ENCODE peak calls at places on chromosomes 13 and 19, in eight cellular contexts. X is naive thymus-derived CD8-positive, alpha-beta T cell; U is activated T-helper 1 cell treated with Interleukin-2 at 50 U/mL for 16 hours; A is activated naive CD8-positive, alpha-beta T cell treated with anti-CD3 and anti-CD28 coated beads, Interleukin-2, amount 50 U/mL, for 24 hours; L is M059J; W is fibroblast of gingiva; K is NCI-H2171; C is neural crest cell. P is an unnamed sample.

GRCh38 chr19:42461700-42462324 is 19.1 kb upstream of the CXCL17 start:
- DNase-seq in X (no peak), U (no peak), A (no peak), L (no peak), W (no peak), K (no peak), C (no peak), P (no peak)

GRCh38 chr19:3113100-3114017 is 19.2 kb downstream of the GNA11 start:
- DNase-seq in X (no peak), U (no peak), A (no peak), L (no peak), W (no peak), K (no peak), C (no peak), P (no peak)

GRCh38 chr13:48161530-48162179 is 66.8 kb upstream of the MED4 start:
- DNase-seq in X (no peak), U (no peak), A (no peak), L (no peak), W (no peak), K (no peak), C (no peak), P (no peak)

GRCh38 chr19:12527034-12527836 is 24.0 kb downstream of the ZNF564 start:
- DNase-seq in X (no peak), U (no peak), A (no peak), L (peak), W (peak), K (no peak), C (no peak), P (no peak)

GRCh38 chr13:62629618-62630017 is 1214.0 kb upstream of the PCDH20 start:
- DNase-seq in X (no peak), U (no peak), A (no peak), L (peak), W (no peak), K (no peak), C (no peak), P (no peak)

GRCh38 chr19:55098716-55099556 is 18.5 kb downstream of the PPP1R12C start:
- DNase-seq in X (no peak), U (no peak), A (no peak), L (no peak), W (no peak), K (no peak), C (no peak), P (no peak)

GRCh38 chr19:55319786-55320185 is 5.4 kb downstream of the TMEM150B start:
- DNase-seq in X (no peak), U (no peak), A (no peak), L (peak), W (no peak), K (no peak), C (peak), P (no peak)

GRCh38 chr13:101691326-101691725 is 238.9 kb downstream of the ITGBL1 start:
- DNase-seq in X (no peak), U (no peak), A (no peak), L (no peak), W (no peak), K (no peak), C (no peak), P (no peak)

GRCh38 chr13:48333976-48334375 is 30.4 kb downstream of the RB1 start:
- DNase-seq in X (no peak), U (no peak), A (no peak), L (peak), W (peak), K (no peak), C (no peak), P (no peak)

GRCh38 chr19:834216-834615 is 6.6 kb downstream of the AZU1 start:
- DNase-seq in X (no peak), U (no peak), A (no peak), L (no peak), W (no peak), K (no peak), C (no peak), P (no peak)

GRCh38 chr19:58514564-58515020 is 2.8 kb upstream of the SLC27A5 start:
- DNase-seq in X (no peak), U (no peak), A (no peak), L (no peak), W (no peak), K (no peak), C (no peak), P (no peak)

GRCh38 chr13:43072394-43072793 is 49.0 kb downstream of the DNAJC15 start:
- DNase-seq in X (no peak), U (no peak), A (no peak), L (no peak), W (peak), K (no peak), C (no peak), P (no peak)

GRCh38 chr13:110794209-110794608 is 80.7 kb downstream of the ING1 start:
- DNase-seq in X (no peak), U (no peak), A (no peak), L (no peak), W (no peak), K (no peak), C (no peak), P (no peak)

GRCh38 chr13:44231786-44232516 is 141.7 kb upstream of the SERP2 start:
- DNase-seq in X (no peak), U (no peak), A (no peak), L (peak), W (peak), K (no peak), C (no peak), P (no peak)

GRCh38 chr19:30898353-30899103 is 450.7 kb downstream of the TSHZ3 start:
- DNase-seq in X (no peak), U (no peak), A (no peak), L (no peak), W (no peak), K (no peak), C (no peak), P (no peak)

GRCh38 chr13:65787087-65787486 is 1443.0 kb downstream of the PCDH9 start:
- DNase-seq in X (no peak), U (no peak), A (no peak), L (no peak), W (no peak), K (no peak), C (no peak), P (no peak)

GRCh38 chr19:47436712-47437401 is 17.5 kb upstream of the MEIS3 start:
- DNase-seq in X (peak), U (peak), A (peak), L (peak), W (peak), K (peak), C (peak), P (peak)

GRCh38 chr13:45807520-45808099 is 43.9 kb downstream of the SIAH3 start:
- DNase-seq in X (no peak), U (no peak), A (peak), L (peak), W (peak), K (no peak), C (peak), P (no peak)

GRCh38 chr19:40088299-40089047 is 2.3 kb downstream of the ZNF780A start:
- DNase-seq in X (no peak), U (no peak), A (no peak), L (no peak), W (no peak), K (no peak), C (no peak), P (no peak)

GRCh38 chr13:98468352-98468751 is 108.6 kb downstream of the STK24 start:
- DNase-seq in X (no peak), U (no peak), A (no peak), L (no peak), W (no peak), K (no peak), C (no peak), P (no peak)

GRCh38 chr19:48648134-48648533 is 2.1 kb upstream of the CA11 start:
- DNase-seq in X (no peak), U (no peak), A (no peak), L (no peak), W (no peak), K (no peak), C (no peak), P (no peak)